ENCODE peak calls at places on chromosomes 12 and 14, in six cellular contexts. One of them, this sample, is unnamed.

GRCh38 chr12:77387214-77387613 is 321.8 kb upstream of the E2F7 start:
- DNase-seq in mucosa of descending colon: no peak
- DNase-seq in IMR-90: no peak
- DNase-seq in GM13977: no peak
- DNase-seq in tibial artery: no peak
- DNase-seq in cardiac muscle cell: no peak
- DNase-seq in this sample: no peak

GRCh38 chr12:98741615-98742265 is 96.7 kb downstream of the APAF1 start:
- DNase-seq in mucosa of descending colon: no peak
- DNase-seq in IMR-90: peak
- DNase-seq in GM13977: no peak
- DNase-seq in tibial artery: no peak
- DNase-seq in cardiac muscle cell: no peak
- DNase-seq in this sample: no peak

GRCh38 chr12:93813972-93814821 is 137.0 kb downstream of the CRADD start:
- DNase-seq in mucosa of descending colon: peak
- DNase-seq in IMR-90: peak
- DNase-seq in GM13977: no peak
- DNase-seq in tibial artery: peak
- DNase-seq in cardiac muscle cell: peak
- DNase-seq in this sample: no peak

GRCh38 chr14:35342160-35343010 is 50.2 kb downstream of the PSMA6 start:
- DNase-seq in mucosa of descending colon: peak
- DNase-seq in IMR-90: peak
- DNase-seq in GM13977: no peak
- DNase-seq in tibial artery: peak
- DNase-seq in cardiac muscle cell: peak
- DNase-seq in this sample: no peak

GRCh38 chr14:94897092-94897491 is 127.2 kb upstream of the GSC start:
- DNase-seq in mucosa of descending colon: no peak
- DNase-seq in IMR-90: no peak
- DNase-seq in GM13977: no peak
- DNase-seq in tibial artery: peak
- DNase-seq in cardiac muscle cell: no peak
- DNase-seq in this sample: no peak

GRCh38 chr12:111297703-111298426 is 71.0 kb downstream of the PHETA1 start:
- DNase-seq in mucosa of descending colon: no peak
- DNase-seq in IMR-90: no peak
- DNase-seq in GM13977: no peak
- DNase-seq in tibial artery: no peak
- DNase-seq in cardiac muscle cell: no peak
- DNase-seq in this sample: no peak

GRCh38 chr12:6570264-6570887 is 2.3 kb upstream of the NOP2 start:
- DNase-seq in mucosa of descending colon: peak
- DNase-seq in IMR-90: no peak
- DNase-seq in GM13977: peak
- DNase-seq in tibial artery: no peak
- DNase-seq in cardiac muscle cell: peak
- DNase-seq in this sample: peak

GRCh38 chr14:56124296-56124695 is 6.1 kb downstream of the PELI2 start:
- DNase-seq in mucosa of descending colon: no peak
- DNase-seq in IMR-90: peak
- DNase-seq in GM13977: no peak
- DNase-seq in tibial artery: no peak
- DNase-seq in cardiac muscle cell: no peak
- DNase-seq in this sample: no peak

GRCh38 chr14:21346532-21347135 is 37.2 kb downstream of the SUPT16H start:
- DNase-seq in mucosa of descending colon: no peak
- DNase-seq in IMR-90: peak
- DNase-seq in GM13977: no peak
- DNase-seq in tibial artery: no peak
- DNase-seq in cardiac muscle cell: no peak
- DNase-seq in this sample: no peak

GRCh38 chr14:72616811-72617210 is 277.1 kb downstream of the DPF3 start:
- DNase-seq in mucosa of descending colon: no peak
- DNase-seq in IMR-90: no peak
- DNase-seq in GM13977: no peak
- DNase-seq in tibial artery: no peak
- DNase-seq in cardiac muscle cell: no peak
- DNase-seq in this sample: no peak

GRCh38 chr12:31961137-31961536 is 1.9 kb downstream of the RESF1 start:
- DNase-seq in mucosa of descending colon: no peak
- DNase-seq in IMR-90: no peak
- DNase-seq in GM13977: no peak
- DNase-seq in tibial artery: no peak
- DNase-seq in cardiac muscle cell: no peak
- DNase-seq in this sample: no peak

GRCh38 chr12:15336772-15337553 is 14.7 kb downstream of the PTPRO start:
- DNase-seq in mucosa of descending colon: no peak
- DNase-seq in IMR-90: peak
- DNase-seq in GM13977: no peak
- DNase-seq in tibial artery: no peak
- DNase-seq in cardiac muscle cell: no peak
- DNase-seq in this sample: no peak

GRCh38 chr12:110109037-110109836 is 14.9 kb upstream of the IFT81 start:
- DNase-seq in mucosa of descending colon: peak
- DNase-seq in IMR-90: peak
- DNase-seq in GM13977: no peak
- DNase-seq in tibial artery: peak
- DNase-seq in cardiac muscle cell: peak
- DNase-seq in this sample: no peak

GRCh38 chr14:31564194-31564593 is 3.0 kb downstream of the NUBPL start:
- DNase-seq in mucosa of descending colon: no peak
- DNase-seq in IMR-90: no peak
- DNase-seq in GM13977: no peak
- DNase-seq in tibial artery: no peak
- DNase-seq in cardiac muscle cell: no peak
- DNase-seq in this sample: no peak

GRCh38 chr12:108805136-108805535 is 52.2 kb downstream of the SSH1 start:
- DNase-seq in mucosa of descending colon: no peak
- DNase-seq in IMR-90: peak
- DNase-seq in GM13977: no peak
- DNase-seq in tibial artery: no peak
- DNase-seq in cardiac muscle cell: no peak
- DNase-seq in this sample: no peak

GRCh38 chr12:89040146-89040964 is 311.9 kb downstream of the DUSP6 start:
- DNase-seq in mucosa of descending colon: peak
- DNase-seq in IMR-90: peak
- DNase-seq in GM13977: peak
- DNase-seq in tibial artery: no peak
- DNase-seq in cardiac muscle cell: no peak
- DNase-seq in this sample: peak

GRCh38 chr14:75794615-75795038 is 133.6 kb downstream of the TTLL5 start:
- DNase-seq in mucosa of descending colon: no peak
- DNase-seq in IMR-90: peak
- DNase-seq in GM13977: no peak
- DNase-seq in tibial artery: no peak
- DNase-seq in cardiac muscle cell: peak
- DNase-seq in this sample: no peak

GRCh38 chr14:75793806-75794205 is 132.8 kb downstream of the TTLL5 start:
- DNase-seq in mucosa of descending colon: no peak
- DNase-seq in IMR-90: peak
- DNase-seq in GM13977: no peak
- DNase-seq in tibial artery: no peak
- DNase-seq in cardiac muscle cell: no peak
- DNase-seq in this sample: no peak
- TF ChIP-seq CTCF in mucosa of descending colon: no peak
- TF ChIP-seq CTCF in IMR-90: peak
- TF ChIP-seq CTCF in GM13977: no peak
- TF ChIP-seq CTCF in tibial artery: peak
- TF ChIP-seq CTCF in cardiac muscle cell: peak
- TF ChIP-seq CTCF in this sample: no peak

GRCh38 chr14:54001189-54001878 is 44.7 kb upstream of the BMP4 start:
- DNase-seq in mucosa of descending colon: no peak
- DNase-seq in IMR-90: no peak
- DNase-seq in GM13977: no peak
- DNase-seq in tibial artery: no peak
- DNase-seq in cardiac muscle cell: peak
- DNase-seq in this sample: no peak
- TF ChIP-seq CTCF in mucosa of descending colon: no peak
- TF ChIP-seq CTCF in IMR-90: no peak
- TF ChIP-seq CTCF in GM13977: peak
- TF ChIP-seq CTCF in tibial artery: no peak
- TF ChIP-seq CTCF in cardiac muscle cell: no peak
- TF ChIP-seq CTCF in this sample: peak

GRCh38 chr12:65169311-65170244 is at the start of gene LEMD3:
- DNase-seq in mucosa of descending colon: peak
- DNase-seq in IMR-90: peak
- DNase-seq in GM13977: peak
- DNase-seq in tibial artery: peak
- DNase-seq in cardiac muscle cell: peak
- DNase-seq in this sample: peak
- TF ChIP-seq CTCF in mucosa of descending colon: no peak
- TF ChIP-seq CTCF in IMR-90: peak
- TF ChIP-seq CTCF in GM13977: no peak
- TF ChIP-seq CTCF in tibial artery: no peak
- TF ChIP-seq CTCF in cardiac muscle cell: no peak
- TF ChIP-seq CTCF in this sample: no peak

GRCh38 chr14:103550451-103551337 is 11.8 kb downstream of the BAG5 start:
- DNase-seq in mucosa of descending colon: peak
- DNase-seq in IMR-90: no peak
- DNase-seq in GM13977: no peak
- DNase-seq in tibial artery: no peak
- DNase-seq in cardiac muscle cell: no peak
- DNase-seq in this sample: no peak

GRCh38 chr14:103548463-103549351 is 13.8 kb downstream of the BAG5 start:
- DNase-seq in mucosa of descending colon: peak
- DNase-seq in IMR-90: no peak
- DNase-seq in GM13977: no peak
- DNase-seq in tibial artery: no peak
- DNase-seq in cardiac muscle cell: no peak
- DNase-seq in this sample: no peak

GRCh38 chr14:103547941-103548462 is 14.5 kb downstream of the BAG5 start:
- DNase-seq in mucosa of descending colon: peak
- DNase-seq in IMR-90: no peak
- DNase-seq in GM13977: no peak
- DNase-seq in tibial artery: no peak
- DNase-seq in cardiac muscle cell: no peak
- DNase-seq in this sample: no peak

GRCh38 chr14:103551338-103551762 is 11.1 kb downstream of the BAG5 start:
- DNase-seq in mucosa of descending colon: peak
- DNase-seq in IMR-90: no peak
- DNase-seq in GM13977: no peak
- DNase-seq in tibial artery: peak
- DNase-seq in cardiac muscle cell: no peak
- DNase-seq in this sample: no peak

DNA sequence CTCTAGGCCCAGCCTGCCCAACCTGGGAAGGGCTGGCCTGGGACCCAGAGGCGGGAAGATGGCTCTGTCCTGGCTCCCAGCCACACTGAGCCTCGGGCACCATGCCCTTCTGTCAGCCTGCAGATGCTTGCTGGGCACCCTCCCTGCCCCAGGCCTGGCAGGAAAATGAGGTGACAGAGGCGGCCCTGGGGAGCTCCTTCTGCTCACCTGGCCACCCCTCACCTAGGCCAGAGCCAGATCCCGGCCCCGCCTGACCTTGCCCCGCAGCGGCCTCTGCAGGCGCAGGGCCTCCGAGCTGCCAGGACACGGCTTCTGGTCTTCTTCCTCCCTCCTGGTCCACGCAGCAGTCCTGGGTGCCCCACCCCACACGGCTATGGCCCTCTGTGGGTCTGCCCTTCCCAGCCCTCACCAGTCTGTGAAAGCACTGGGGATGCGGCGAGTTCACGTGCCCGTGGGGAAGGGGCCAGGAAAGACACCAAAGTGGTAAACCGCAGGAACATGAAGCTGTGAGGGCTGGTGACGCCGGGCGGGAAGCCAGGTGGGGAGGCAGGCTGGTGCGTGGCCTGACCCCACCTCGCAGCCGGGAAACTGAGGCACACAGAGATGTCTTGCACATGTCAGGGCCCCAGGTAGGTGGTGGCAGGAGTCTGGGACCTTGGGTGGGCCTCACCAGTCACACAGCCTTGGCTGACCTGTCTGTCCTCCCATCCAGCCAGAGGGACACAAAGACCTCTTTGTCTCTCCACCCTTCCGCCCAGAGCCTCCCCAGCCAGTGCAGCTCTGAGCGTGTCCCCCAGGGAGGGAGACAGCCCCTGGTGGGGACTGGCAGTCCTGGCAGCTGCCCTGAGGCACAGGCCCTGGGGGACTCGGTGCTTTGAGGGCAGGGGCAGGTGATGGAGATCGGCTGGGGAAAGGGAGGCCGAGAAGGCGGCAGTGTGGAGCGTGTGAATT is 12.8 kb downstream of the BAG5 start:
- DNase-seq in mucosa of descending colon: peak
- DNase-seq in IMR-90: no peak
- DNase-seq in GM13977: no peak
- DNase-seq in tibial artery: no peak
- DNase-seq in cardiac muscle cell: no peak
- DNase-seq in this sample: no peak
- TF ChIP-seq CTCF in mucosa of descending colon: no peak
- TF ChIP-seq CTCF in IMR-90: no peak
- TF ChIP-seq CTCF in GM13977: no peak
- TF ChIP-seq CTCF in tibial artery: no peak
- TF ChIP-seq CTCF in cardiac muscle cell: no peak
- TF ChIP-seq CTCF in this sample: no peak

GRCh38 chr14:80055226-80055625 is 156.1 kb downstream of the DIO2 start:
- DNase-seq in mucosa of descending colon: no peak
- DNase-seq in IMR-90: peak
- DNase-seq in GM13977: no peak
- DNase-seq in tibial artery: no peak
- DNase-seq in cardiac muscle cell: no peak
- DNase-seq in this sample: no peak

GRCh38 chr14:80054020-80054419 is 157.3 kb downstream of the DIO2 start:
- DNase-seq in mucosa of descending colon: no peak
- DNase-seq in IMR-90: no peak
- DNase-seq in GM13977: no peak
- DNase-seq in tibial artery: no peak
- DNase-seq in cardiac muscle cell: no peak
- DNase-seq in this sample: no peak

GRCh38 chr14:80059041-80059440 is 152.3 kb downstream of the DIO2 start:
- DNase-seq in mucosa of descending colon: no peak
- DNase-seq in IMR-90: peak
- DNase-seq in GM13977: no peak
- DNase-seq in tibial artery: no peak
- DNase-seq in cardiac muscle cell: no peak
- DNase-seq in this sample: no peak

GRCh38 chr14:80055912-80056801 is 155.1 kb downstream of the DIO2 start:
- DNase-seq in mucosa of descending colon: no peak
- DNase-seq in IMR-90: peak
- DNase-seq in GM13977: peak
- DNase-seq in tibial artery: peak
- DNase-seq in cardiac muscle cell: peak
- DNase-seq in this sample: peak
- TF ChIP-seq CTCF in mucosa of descending colon: no peak
- TF ChIP-seq CTCF in IMR-90: peak
- TF ChIP-seq CTCF in GM13977: peak
- TF ChIP-seq CTCF in tibial artery: peak
- TF ChIP-seq CTCF in cardiac muscle cell: peak
- TF ChIP-seq CTCF in this sample: peak

GRCh38 chr14:64337901-64338615 is 43.9 kb upstream of the ESR2 start:
- DNase-seq in mucosa of descending colon: no peak
- DNase-seq in IMR-90: peak
- DNase-seq in GM13977: peak
- DNase-seq in tibial artery: peak
- DNase-seq in cardiac muscle cell: peak
- DNase-seq in this sample: peak
- TF ChIP-seq CTCF in mucosa of descending colon: no peak
- TF ChIP-seq CTCF in IMR-90: peak
- TF ChIP-seq CTCF in GM13977: no peak
- TF ChIP-seq CTCF in tibial artery: no peak
- TF ChIP-seq CTCF in cardiac muscle cell: peak
- TF ChIP-seq CTCF in this sample: no peak

This sample was measured in GM13976.